ENCODE peak calls at places on chromosomes 12 and 14, in five cellular contexts. F, K, D, Y and H are unnamed samples.

GRCh38 chr12:10936495-10936894 is 2.6 kb downstream of the TAS2R14 start:
- DNase-seq in F (no peak), D (no peak), Y (no peak), K (no peak), H (no peak)

GRCh38 chr14:50342211-50343080 is 30.3 kb downstream of the DMAC2L start:
- DNase-seq in D (peak), Y (peak), F (peak), K (no peak), H (peak)

GRCh38 chr14:55814873-55815272 is 234.9 kb downstream of the KTN1 start:
- DNase-seq in D (no peak), K (no peak), Y (no peak), F (no peak), H (no peak)

GRCh38 chr12:12482150-12482761 is 80.4 kb downstream of the DUSP16 start:
- DNase-seq in Y (no peak), D (no peak), K (no peak), F (no peak), H (no peak)

GRCh38 chr12:74689071-74689655 is 151.5 kb downstream of the ATXN7L3B start:
- DNase-seq in K (no peak), D (no peak), F (no peak), Y (peak), H (peak)

GRCh38 chr14:68173227-68173972 is 353.8 kb downstream of the RAD51B start:
- DNase-seq in D (no peak), K (no peak), Y (peak), F (no peak), H (peak)

GRCh38 chr12:49092086-49092815 is 2.4 kb downstream of the DHH start:
- DNase-seq in F (peak), K (no peak), Y (no peak), D (no peak), H (peak)

GRCh38 chr12:113208041-113208934 is 13.0 kb upstream of the TPCN1 start:
- DNase-seq in F (peak), Y (peak), D (no peak), K (no peak), H (peak)

GRCh38 chr12:109631236-109632150 is 57.9 kb downstream of the MVK start:
- DNase-seq in F (no peak), D (no peak), K (no peak), Y (no peak), H (no peak)

GRCh38 chr12:82862069-82862841 is 175.5 kb downstream of the TMTC2 start:
- DNase-seq in Y (no peak), F (no peak), K (no peak), D (no peak), H (peak)

GRCh38 chr12:32454075-32454474 is 54.7 kb downstream of the FGD4 start:
- DNase-seq in Y (peak), D (no peak), K (no peak), F (no peak), H (peak)
- H3K4me3 ChIP-seq in Y (no peak), D (no peak), K (no peak), F (no peak), H (no peak)

GRCh38 chr12:98228619-98229538 is 286.5 kb upstream of the TMPO start:
- DNase-seq in F (no peak), D (no peak), Y (no peak), K (no peak), H (no peak)

GRCh38 chr12:98232753-98233385 is 282.5 kb upstream of the TMPO start:
- DNase-seq in Y (no peak), K (no peak), D (no peak), F (no peak), H (no peak)

GRCh38 chr12:98229539-98229921 is 285.9 kb upstream of the TMPO start:
- DNase-seq in Y (no peak), F (no peak), D (no peak), K (no peak), H (no peak)

GRCh38 chr12:98224584-98225221 is 290.7 kb upstream of the TMPO start:
- DNase-seq in D (no peak), K (no peak), Y (no peak), F (no peak), H (no peak)

DNA sequence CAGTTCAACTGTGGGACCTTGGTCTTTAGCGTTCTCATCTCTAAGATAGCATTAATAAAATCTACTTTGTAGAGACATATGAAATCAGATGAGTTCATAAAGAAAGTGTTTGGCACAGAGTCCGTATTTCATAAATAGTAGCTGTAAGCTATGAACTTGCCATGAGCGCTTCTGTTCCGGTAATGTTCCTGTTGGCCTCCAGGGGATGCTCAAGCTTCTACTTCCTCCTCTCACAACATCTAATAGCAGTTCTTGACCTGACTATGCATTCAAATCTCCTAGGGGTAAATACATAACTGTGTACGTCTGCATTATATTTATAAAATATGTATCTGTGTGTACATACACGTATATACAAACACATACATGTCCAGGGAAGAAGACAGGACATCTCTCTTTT is 288.2 kb upstream of the TMPO start:
- DNase-seq in D (no peak), Y (peak), K (no peak), F (no peak), H (peak)
- TF ChIP-seq CTCF in D (no peak), Y (peak), K (peak), F (no peak), H (peak)

GRCh38 chr12:550473-551260 is 90.9 kb downstream of the B4GALNT3 start:
- DNase-seq in F (peak), D (no peak), Y (no peak), K (no peak), H (no peak)

GRCh38 chr12:556498-556897 is 96.8 kb downstream of the B4GALNT3 start:
- DNase-seq in D (no peak), Y (no peak), K (no peak), F (no peak), H (no peak)

GRCh38 chr12:552466-552865 is 92.7 kb downstream of the B4GALNT3 start:
- DNase-seq in D (no peak), Y (no peak), K (no peak), F (no peak), H (no peak)

GRCh38 chr12:553216-554000 is 93.7 kb downstream of the B4GALNT3 start:
- DNase-seq in F (no peak), Y (no peak), D (no peak), K (no peak), H (no peak)

GRCh38 chr12:554001-554285 is 94.2 kb downstream of the B4GALNT3 start:
- DNase-seq in K (no peak), F (no peak), Y (no peak), D (no peak), H (no peak)
- H3K4me3 ChIP-seq in K (no peak), F (peak), Y (no peak), D (no peak), H (no peak)

DNA sequence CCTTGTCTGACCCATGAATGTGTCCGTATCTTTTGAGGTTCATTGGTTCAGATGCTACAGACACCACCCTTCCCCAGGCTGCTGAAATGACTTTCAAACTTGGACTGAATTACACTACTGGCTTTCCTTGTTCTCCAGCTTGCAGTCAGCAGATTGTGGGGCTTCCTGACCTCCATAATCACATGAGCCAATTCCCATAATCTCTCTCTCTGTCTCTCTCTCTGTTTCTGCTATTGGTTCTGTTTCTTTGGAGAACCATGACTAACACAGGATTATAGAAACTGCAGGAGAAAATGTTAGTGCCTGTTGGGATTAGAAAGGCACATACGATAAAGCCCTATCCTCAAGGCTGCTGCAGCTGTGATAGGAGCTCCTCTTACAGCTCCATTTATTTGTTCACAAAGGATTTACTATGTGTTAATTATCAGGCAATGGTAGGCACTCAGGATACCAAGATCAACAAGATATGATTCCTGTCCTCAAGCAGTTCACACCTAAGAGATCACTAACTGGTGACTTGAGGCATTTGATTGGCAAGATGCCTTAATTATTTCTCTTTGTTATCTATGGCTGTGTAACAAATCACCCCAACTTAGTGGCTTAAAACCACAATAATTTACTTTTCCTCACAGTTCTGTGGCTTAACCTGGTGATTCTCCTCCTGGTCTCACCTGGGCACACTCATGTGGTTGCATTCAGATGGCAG is 10.2 kb upstream of the NYNRIN start:
- DNase-seq in Y (no peak), D (no peak), F (no peak), K (no peak), H (no peak)
- TF ChIP-seq CTCF in Y (no peak), D (no peak), F (no peak), K (no peak), H (no peak)